ENCODE peak calls at places on chromosomes 12 and 14, in eight cellular contexts. M is stimulated activated CD4-positive, alpha-beta T cell treated with anti-CD3 and anti-CD28 coated beads, Interleukin-2, amount 100 ng/mL, for 4 hours; L is activated naive CD4-positive, alpha-beta T cell; G is activated T-helper 1 cell treated with Interleukin-2 at 50 U/mL for 16 hours; Z is fibroblast of the conjunctiva; F is EL; R is stimulated activated CD8-positive, alpha-beta memory T cell treated with anti-CD3 and anti-CD28 coated beads, Interleukin-4, amount 100 ng/mL, for 24 hours; T is tibial artery. I is an unnamed sample.

GRCh38 chr12:89276860-89277259 is 75.4 kb downstream of the DUSP6 start:
- DNase-seq in M (no peak), L (no peak), G (no peak), Z (no peak), F (no peak), R (no peak), T (no peak), I (no peak)

GRCh38 chr14:53509845-53510244 is 356.7 kb upstream of the DDHD1 start:
- DNase-seq in M (no peak), L (no peak), G (no peak), Z (peak), F (no peak), R (no peak), T (peak), I (no peak)

GRCh38 chr12:6186114-6186827 is 13.9 kb upstream of the CD9 start:
- DNase-seq in M (no peak), L (no peak), G (no peak), Z (no peak), F (no peak), R (no peak), T (no peak), I (no peak)

GRCh38 chr14:64218344-64219240 is 75.6 kb downstream of the ESR2 start:
- DNase-seq in M (no peak), L (no peak), G (no peak), Z (no peak), F (no peak), R (no peak), T (no peak), I (no peak)

GRCh38 chr12:57611810-57612710 is 825 bp downstream of the ARHGEF25 start:
- DNase-seq in M (no peak), L (no peak), G (no peak), Z (no peak), F (no peak), R (no peak), T (no peak), I (no peak)

GRCh38 chr14:76827696-76828301 is 1.6 kb downstream of the LRRC74A start:
- DNase-seq in M (no peak), L (no peak), G (no peak), Z (no peak), F (peak), R (no peak), T (no peak), I (no peak)

GRCh38 chr12:6888360-6888759 is 15.3 kb upstream of the SPSB2 start:
- DNase-seq in M (no peak), L (no peak), G (no peak), Z (no peak), F (no peak), R (no peak), T (no peak), I (no peak)

GRCh38 chr14:34650786-34651584 is 21.0 kb upstream of the SNX6 start:
- DNase-seq in M (no peak), L (no peak), G (no peak), Z (peak), F (peak), R (no peak), T (no peak), I (peak)

GRCh38 chr14:89298056-89298834 is 118.8 kb downstream of the FOXN3 start:
- DNase-seq in M (no peak), L (no peak), G (no peak), Z (no peak), F (no peak), R (no peak), T (no peak), I (no peak)

GRCh38 chr12:111412007-111412829 is 6.5 kb downstream of the SH2B3 start:
- DNase-seq in M (no peak), L (no peak), G (no peak), Z (no peak), F (no peak), R (no peak), T (no peak), I (no peak)

GRCh38 chr12:83954939-83955601 is 957.5 kb downstream of the SLC6A15 start:
- DNase-seq in M (no peak), L (no peak), G (no peak), Z (no peak), F (no peak), R (no peak), T (no peak), I (no peak)

GRCh38 chr12:5792350-5792749 is 152.7 kb downstream of the ANO2 start:
- DNase-seq in M (no peak), L (no peak), G (no peak), Z (no peak), F (peak), R (no peak), T (no peak), I (no peak)

GRCh38 chr12:6925543-6926279 is 2.0 kb upstream of the ATN1 start:
- DNase-seq in M (no peak), L (no peak), G (no peak), Z (peak), F (peak), R (no peak), T (peak), I (peak)

GRCh38 chr14:36655963-36656768 is 5.5 kb upstream of the PAX9 start:
- DNase-seq in M (no peak), L (no peak), G (no peak), Z (no peak), F (no peak), R (no peak), T (no peak), I (no peak)

GRCh38 chr14:64628940-64629403 is 75.3 kb upstream of the PLEKHG3 start:
- DNase-seq in M (no peak), L (no peak), G (no peak), Z (peak), F (peak), R (no peak), T (no peak), I (peak)

GRCh38 chr14:35883677-35884293 is 57.6 kb downstream of the BRMS1L start:
- DNase-seq in M (no peak), L (no peak), G (no peak), Z (no peak), F (peak), R (no peak), T (no peak), I (peak)

GRCh38 chr12:113186033-113186365 is 478 bp downstream of the RITA1 start:
- DNase-seq in M (no peak), L (no peak), G (no peak), Z (no peak), F (no peak), R (no peak), T (no peak), I (peak)

GRCh38 chr12:662541-663292 is 528 bp downstream of the NINJ2 start:
- DNase-seq in M (no peak), L (no peak), G (no peak), Z (no peak), F (no peak), R (no peak), T (no peak), I (no peak)

GRCh38 chr12:123843912-123844748 is 82.0 kb downstream of the DNAH10 start:
- DNase-seq in M (no peak), L (no peak), G (no peak), Z (no peak), F (no peak), R (no peak), T (no peak), I (no peak)

GRCh38 chr12:115149685-115150378 is 465.9 kb upstream of the TBX3 start:
- DNase-seq in M (no peak), L (no peak), G (no peak), Z (peak), F (peak), R (no peak), T (no peak), I (peak)

GRCh38 chr14:95045255-95045701 is 112.1 kb downstream of the DICER1 start:
- DNase-seq in M (no peak), L (no peak), G (no peak), Z (no peak), F (no peak), R (no peak), T (no peak), I (no peak)

GRCh38 chr14:78608998-78609787 is 439.0 kb downstream of the NRXN3 start:
- DNase-seq in M (no peak), L (no peak), G (no peak), Z (no peak), F (peak), R (no peak), T (no peak), I (no peak)

GRCh38 chr12:111248221-111248620 is 120.7 kb downstream of the PHETA1 start:
- DNase-seq in M (no peak), L (no peak), G (no peak), Z (no peak), F (no peak), R (no peak), T (no peak), I (no peak)

GRCh38 chr12:80513211-80513610 is 69.2 kb downstream of the PTPRQ start:
- DNase-seq in M (no peak), L (no peak), G (no peak), Z (no peak), F (no peak), R (no peak), T (no peak), I (no peak)

GRCh38 chr14:74478996-74479635 is 14.0 kb downstream of the NPC2 start:
- DNase-seq in M (no peak), L (no peak), G (no peak), Z (no peak), F (peak), R (no peak), T (no peak), I (peak)

GRCh38 chr12:49797452-49797782 is 30.8 kb downstream of the NCKAP5L start:
- DNase-seq in M (no peak), L (no peak), G (no peak), Z (no peak), F (no peak), R (no peak), T (no peak), I (no peak)

GRCh38 chr12:62247646-62248045 is 12.6 kb upstream of the USP15 start:
- DNase-seq in M (no peak), L (no peak), G (no peak), Z (no peak), F (no peak), R (no peak), T (no peak), I (no peak)

GRCh38 chr12:90959538-90960139 is 4.7 kb upstream of the CCER1 start:
- DNase-seq in M (no peak), L (no peak), G (no peak), Z (peak), F (peak), R (no peak), T (no peak), I (peak)

GRCh38 chr12:87238466-87238865 is 790.7 kb downstream of the C12orf50 start:
- DNase-seq in M (no peak), L (no peak), G (no peak), Z (no peak), F (no peak), R (no peak), T (no peak), I (no peak)

GRCh38 chr14:73759183-73759713 is 45.1 kb upstream of the PNMA1 start:
- DNase-seq in M (no peak), L (peak), G (no peak), Z (peak), F (peak), R (no peak), T (peak), I (no peak)

GRCh38 chr12:131832393-131833231 is 4.4 kb downstream of the MMP17 start:
- DNase-seq in M (no peak), L (no peak), G (no peak), Z (peak), F (peak), R (no peak), T (peak), I (peak)

GRCh38 chr14:101235042-101235871 is 326.0 kb upstream of the DIO3 start:
- DNase-seq in M (no peak), L (no peak), G (no peak), Z (peak), F (peak), R (peak), T (peak), I (peak)

GRCh38 chr14:106346534-106347290 is 820.3 kb downstream of the TMEM121 start:
- DNase-seq in M (no peak), L (no peak), G (no peak), Z (no peak), F (no peak), R (no peak), T (no peak), I (no peak)

GRCh38 chr12:103169-103981 is 36.8 kb downstream of the IQSEC3 start:
- DNase-seq in M (no peak), L (no peak), G (no peak), Z (no peak), F (no peak), R (no peak), T (no peak), I (no peak)

GRCh38 chr14:58107947-58108552 is 44.0 kb downstream of the ARMH4 start:
- DNase-seq in M (peak), L (no peak), G (no peak), Z (peak), F (peak), R (no peak), T (no peak), I (peak)

I was measured in HFFc6.